ENCODE peak calls at places on chromosomes 5 and 9, in ten cellular contexts. N is LoVo, E is NCI-H1417, M is T-cell, A is ovary, K is body of pancreas, C is colonic mucosa, Y is dermis blood vessel endothelial cell, F is astrocyte, U is PC-3. O is an unnamed sample.

GRCh38 chr5:42894057-42894456 is 82.4 kb upstream of the SELENOP start:
- DNase-seq in C (no peak), M (no peak), Y (no peak), F (no peak), U (no peak), A (peak), E (no peak), N (no peak), K (peak), O (no peak)

GRCh38 chr5:169595172-169595820 is 11.7 kb downstream of the SPDL1 start:
- DNase-seq in C (no peak), U (no peak), F (no peak), A (no peak), M (no peak), E (no peak), Y (no peak), K (no peak), N (no peak), O (no peak)

GRCh38 chr5:135560858-135561257 is 17.9 kb downstream of the CXCL14 start:
- DNase-seq in A (peak), E (peak), N (peak), M (peak), F (peak), U (peak), Y (peak), K (peak), C (peak), O (peak)

GRCh38 chr9:89983411-89983810 is 378.6 kb downstream of the GADD45G start:
- DNase-seq in N (no peak), U (no peak), M (no peak), K (no peak), F (peak), C (no peak), Y (no peak), E (no peak), A (no peak), O (no peak)

GRCh38 chr5:74459984-74460383 is 180.5 kb downstream of the ENC1 start:
- DNase-seq in K (no peak), F (no peak), U (no peak), Y (no peak), M (no peak), N (no peak), C (no peak), E (no peak), A (no peak), O (no peak)

GRCh38 chr5:122153774-122154173 is 24.4 kb downstream of the ZNF474 start:
- DNase-seq in A (no peak), N (no peak), F (peak), M (no peak), U (no peak), K (no peak), Y (no peak), C (no peak), E (no peak), O (no peak)

GRCh38 chr5:178357127-178357526 is 124.5 kb upstream of the PHYKPL start:
- DNase-seq in F (no peak), A (peak), Y (no peak), M (no peak), K (no peak), C (no peak), E (no peak), N (no peak), U (no peak), O (no peak)

GRCh38 chr5:169202969-169203368 is 98.0 kb downstream of the SLIT3 start:
- DNase-seq in U (peak), M (no peak), F (no peak), C (no peak), Y (no peak), E (no peak), A (no peak), N (no peak), K (no peak), O (no peak)

GRCh38 chr9:21027295-21027694 is 4.1 kb downstream of the HACD4 start:
- DNase-seq in M (no peak), Y (no peak), A (no peak), K (no peak), E (no peak), F (peak), N (no peak), U (peak), C (no peak), O (peak)

GRCh38 chr5:175252234-175252805 is 191.7 kb downstream of the DRD1 start:
- DNase-seq in E (no peak), F (peak), C (no peak), M (no peak), U (peak), N (no peak), A (no peak), Y (no peak), K (no peak), O (peak)

GRCh38 chr5:156147251-156147947 is 179.6 kb upstream of the SGCD start:
- DNase-seq in M (no peak), C (no peak), E (no peak), N (no peak), A (no peak), F (peak), U (no peak), K (no peak), Y (no peak), O (no peak)

GRCh38 chr9:38391278-38392118 is 1.0 kb upstream of the ALDH1B1 start:
- DNase-seq in Y (no peak), E (no peak), F (no peak), C (no peak), A (no peak), M (no peak), K (no peak), U (no peak), N (no peak), O (no peak)

GRCh38 chr9:92954078-92954861 is 6.9 kb downstream of the FGD3 start:
- DNase-seq in A (no peak), C (peak), K (peak), U (peak), F (peak), M (peak), Y (peak), N (peak), E (peak), O (peak)

GRCh38 chr9:4927043-4927471 is 58.0 kb upstream of the JAK2 start:
- DNase-seq in C (no peak), K (no peak), A (no peak), U (no peak), Y (no peak), E (no peak), F (no peak), N (no peak), M (no peak), O (peak)